ENCODE peak calls at places on chromosomes 6 and 20, in nine cellular contexts. One of them, this sample, is unnamed.

GRCh38 chr6:1226208-1227099 is 85.4 kb upstream of the FOXQ1 start:
- DNase-seq in mucosa of descending colon: no peak
- DNase-seq in retina: no peak
- DNase-seq in caudate nucleus: no peak
- DNase-seq in amygdala: no peak
- DNase-seq in activated CD4-positive, alpha-beta T cell treated with anti-CD3 and anti-CD28 coated beads, Interleukin-2, amount 50 U/mL, for 1 hour: no peak
- DNase-seq in hypothalamus: no peak
- DNase-seq in NCI-H1417: no peak
- DNase-seq in GM20000: no peak
- DNase-seq in this sample: no peak

GRCh38 chr6:152532556-152533422 is 104.4 kb downstream of the SYNE1 start:
- DNase-seq in mucosa of descending colon: no peak
- DNase-seq in retina: no peak
- DNase-seq in caudate nucleus: no peak
- DNase-seq in amygdala: no peak
- DNase-seq in activated CD4-positive, alpha-beta T cell treated with anti-CD3 and anti-CD28 coated beads, Interleukin-2, amount 50 U/mL, for 1 hour: no peak
- DNase-seq in hypothalamus: no peak
- DNase-seq in NCI-H1417: no peak
- DNase-seq in GM20000: no peak
- DNase-seq in this sample: no peak

GRCh38 chr20:2838170-2838797 is 2.2 kb downstream of the PCED1A start:
- DNase-seq in mucosa of descending colon: no peak
- DNase-seq in retina: no peak
- DNase-seq in caudate nucleus: no peak
- DNase-seq in amygdala: no peak
- DNase-seq in activated CD4-positive, alpha-beta T cell treated with anti-CD3 and anti-CD28 coated beads, Interleukin-2, amount 50 U/mL, for 1 hour: no peak
- DNase-seq in hypothalamus: no peak
- DNase-seq in NCI-H1417: no peak
- DNase-seq in GM20000: no peak
- DNase-seq in this sample: peak; percentile 82

GRCh38 chr6:156440688-156441087 is 336.5 kb upstream of the ARID1B start:
- DNase-seq in mucosa of descending colon: no peak
- DNase-seq in retina: no peak
- DNase-seq in caudate nucleus: no peak
- DNase-seq in amygdala: no peak
- DNase-seq in activated CD4-positive, alpha-beta T cell treated with anti-CD3 and anti-CD28 coated beads, Interleukin-2, amount 50 U/mL, for 1 hour: no peak
- DNase-seq in hypothalamus: no peak
- DNase-seq in NCI-H1417: no peak
- DNase-seq in GM20000: no peak
- DNase-seq in this sample: no peak

GRCh38 chr6:51472745-51473483 is 614.5 kb downstream of the PKHD1 start:
- DNase-seq in mucosa of descending colon: no peak
- DNase-seq in retina: no peak
- DNase-seq in caudate nucleus: no peak
- DNase-seq in amygdala: no peak
- DNase-seq in activated CD4-positive, alpha-beta T cell treated with anti-CD3 and anti-CD28 coated beads, Interleukin-2, amount 50 U/mL, for 1 hour: no peak
- DNase-seq in hypothalamus: no peak
- DNase-seq in NCI-H1417: no peak
- DNase-seq in GM20000: no peak
- DNase-seq in this sample: no peak

GRCh38 chr6:56757585-56757984 is 114.9 kb upstream of the DST start:
- DNase-seq in mucosa of descending colon: peak; percentile 82
- DNase-seq in retina: no peak
- DNase-seq in caudate nucleus: no peak
- DNase-seq in amygdala: peak; percentile 44
- DNase-seq in activated CD4-positive, alpha-beta T cell treated with anti-CD3 and anti-CD28 coated beads, Interleukin-2, amount 50 U/mL, for 1 hour: no peak
- DNase-seq in hypothalamus: no peak
- DNase-seq in NCI-H1417: no peak
- DNase-seq in GM20000: no peak
- DNase-seq in this sample: peak; percentile 72

GRCh38 chr6:13331516-13332348 is 3.4 kb upstream of the TBC1D7 start:
- DNase-seq in mucosa of descending colon: no peak
- DNase-seq in retina: peak; percentile 26
- DNase-seq in caudate nucleus: no peak
- DNase-seq in amygdala: no peak
- DNase-seq in activated CD4-positive, alpha-beta T cell treated with anti-CD3 and anti-CD28 coated beads, Interleukin-2, amount 50 U/mL, for 1 hour: no peak
- DNase-seq in hypothalamus: no peak
- DNase-seq in NCI-H1417: peak; percentile 17
- DNase-seq in GM20000: peak; percentile 40
- DNase-seq in this sample: peak; percentile 79

GRCh38 chr6:169805242-169805838 is 53.9 kb downstream of the ERMARD start:
- DNase-seq in mucosa of descending colon: no peak
- DNase-seq in retina: no peak
- DNase-seq in caudate nucleus: no peak
- DNase-seq in amygdala: no peak
- DNase-seq in activated CD4-positive, alpha-beta T cell treated with anti-CD3 and anti-CD28 coated beads, Interleukin-2, amount 50 U/mL, for 1 hour: no peak
- DNase-seq in hypothalamus: no peak
- DNase-seq in NCI-H1417: no peak
- DNase-seq in GM20000: no peak
- DNase-seq in this sample: no peak

GRCh38 chr6:44733146-44733545 is 345.6 kb downstream of the CDC5L start:
- DNase-seq in mucosa of descending colon: no peak
- DNase-seq in retina: no peak
- DNase-seq in caudate nucleus: no peak
- DNase-seq in amygdala: no peak
- DNase-seq in activated CD4-positive, alpha-beta T cell treated with anti-CD3 and anti-CD28 coated beads, Interleukin-2, amount 50 U/mL, for 1 hour: no peak
- DNase-seq in hypothalamus: no peak
- DNase-seq in NCI-H1417: no peak
- DNase-seq in GM20000: no peak
- DNase-seq in this sample: peak; percentile 27

GRCh38 chr20:14576478-14576877 is 239.1 kb upstream of the FLRT3 start:
- DNase-seq in mucosa of descending colon: no peak
- DNase-seq in retina: no peak
- DNase-seq in caudate nucleus: no peak
- DNase-seq in amygdala: no peak
- DNase-seq in activated CD4-positive, alpha-beta T cell treated with anti-CD3 and anti-CD28 coated beads, Interleukin-2, amount 50 U/mL, for 1 hour: no peak
- DNase-seq in hypothalamus: no peak
- DNase-seq in NCI-H1417: no peak
- DNase-seq in GM20000: no peak
- DNase-seq in this sample: no peak

GRCh38 chr20:17828598-17829144 is 128.9 kb downstream of the BANF2 start:
- DNase-seq in mucosa of descending colon: no peak
- DNase-seq in retina: no peak
- DNase-seq in caudate nucleus: no peak
- DNase-seq in amygdala: no peak
- DNase-seq in activated CD4-positive, alpha-beta T cell treated with anti-CD3 and anti-CD28 coated beads, Interleukin-2, amount 50 U/mL, for 1 hour: no peak
- DNase-seq in hypothalamus: no peak
- DNase-seq in NCI-H1417: no peak
- DNase-seq in GM20000: no peak
- DNase-seq in this sample: no peak